ENCODE peak calls at places on chromosome 3, in five cellular contexts. One of them, this sample, is unnamed.

GRCh38 chr3:195906865-195907729 is 1.3 kb downstream of the TNK2 start:
- DNase-seq in SK-N-SH: no peak
- DNase-seq in GM12878: peak; percentile 76
- DNase-seq in HepG2: no peak
- DNase-seq in K562: no peak
- DNase-seq in this sample: no peak

GRCh38 chr3:153357436-153357835 is 195.4 kb downstream of the RAP2B start:
- DNase-seq in SK-N-SH: no peak
- DNase-seq in GM12878: no peak
- DNase-seq in HepG2: no peak
- DNase-seq in K562: no peak
- DNase-seq in this sample: no peak

GRCh38 chr3:141377377-141377776 is 9.1 kb downstream of the ZBTB38 start:
- DNase-seq in SK-N-SH: no peak
- DNase-seq in GM12878: no peak
- DNase-seq in HepG2: no peak
- DNase-seq in K562: no peak
- DNase-seq in this sample: no peak

GRCh38 chr3:124601189-124601588 is 129.1 kb upstream of the UMPS start:
- DNase-seq in SK-N-SH: no peak
- DNase-seq in GM12878: no peak
- DNase-seq in HepG2: no peak
- DNase-seq in K562: no peak
- DNase-seq in this sample: no peak

GRCh38 chr3:49255112-49255511 is 21.9 kb downstream of the C3orf62 start:
- DNase-seq in SK-N-SH: no peak
- DNase-seq in GM12878: no peak
- DNase-seq in HepG2: no peak
- DNase-seq in K562: no peak
- DNase-seq in this sample: no peak

GRCh38 chr3:186969607-186970006 is 39.3 kb downstream of the ST6GAL1 start:
- DNase-seq in SK-N-SH: no peak
- DNase-seq in GM12878: no peak
- DNase-seq in HepG2: no peak
- DNase-seq in K562: no peak
- DNase-seq in this sample: no peak

GRCh38 chr3:29322586-29322985 is 41.7 kb downstream of the RBMS3 start:
- DNase-seq in SK-N-SH: no peak
- DNase-seq in GM12878: no peak
- DNase-seq in HepG2: no peak
- DNase-seq in K562: no peak
- DNase-seq in this sample: no peak

GRCh38 chr3:60262546-60262945 is 988.7 kb downstream of the FHIT start:
- DNase-seq in SK-N-SH: no peak
- DNase-seq in GM12878: no peak
- DNase-seq in HepG2: no peak
- DNase-seq in K562: no peak
- DNase-seq in this sample: no peak

GRCh38 chr3:5198986-5199731 is 11.7 kb downstream of the EDEM1 start:
- DNase-seq in SK-N-SH: no peak
- DNase-seq in GM12878: no peak
- DNase-seq in HepG2: no peak
- DNase-seq in K562: no peak
- DNase-seq in this sample: no peak

GRCh38 chr3:124395584-124396340 is 334.5 kb upstream of the UMPS start:
- DNase-seq in SK-N-SH: peak; percentile 82
- DNase-seq in GM12878: no peak
- DNase-seq in HepG2: no peak
- DNase-seq in K562: no peak
- DNase-seq in this sample: no peak

GRCh38 chr3:189954733-189955665 is 165.7 kb downstream of the P3H2 start:
- DNase-seq in SK-N-SH: no peak
- DNase-seq in GM12878: no peak
- DNase-seq in HepG2: no peak
- DNase-seq in K562: no peak
- DNase-seq in this sample: no peak

GRCh38 chr3:28218917-28219198 is 22.6 kb upstream of the CMC1 start:
- DNase-seq in SK-N-SH: no peak
- DNase-seq in GM12878: no peak
- DNase-seq in HepG2: no peak
- DNase-seq in K562: no peak
- DNase-seq in this sample: no peak

GRCh38 chr3:56468184-56469106 is at the start of gene ERC2:
- DNase-seq in SK-N-SH: peak; percentile 92
- DNase-seq in GM12878: no peak
- DNase-seq in HepG2: peak; percentile 34
- DNase-seq in K562: peak; percentile 15
- DNase-seq in this sample: peak; percentile 75

DNA sequence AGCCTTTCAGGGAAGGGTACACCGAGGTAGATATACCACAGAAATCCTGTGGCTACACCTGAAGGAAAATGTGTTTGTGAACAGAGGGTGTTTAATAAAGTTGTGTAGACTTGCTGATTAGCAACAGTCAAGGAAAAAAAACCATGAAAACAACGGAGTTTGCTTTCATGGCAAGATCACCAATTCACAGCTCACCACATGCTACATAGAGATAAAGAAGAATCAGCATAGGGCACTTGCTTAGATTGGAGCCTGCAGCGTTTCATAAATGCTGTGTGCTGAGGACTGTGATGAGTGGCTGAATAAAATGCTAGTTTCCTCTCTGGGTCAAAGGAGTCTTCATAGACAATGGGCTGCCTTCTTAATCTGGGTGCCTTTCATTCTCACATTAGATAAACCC is 257.6 kb downstream of the SLC9A9 start:
- DNase-seq in SK-N-SH: no peak
- DNase-seq in GM12878: no peak
- DNase-seq in HepG2: no peak
- DNase-seq in K562: peak; percentile 17
- DNase-seq in this sample: no peak
- TF ChIP-seq GABPA in SK-N-SH: no peak
- TF ChIP-seq GABPA in GM12878: no peak
- TF ChIP-seq GABPA in HepG2: no peak
- TF ChIP-seq GABPA in K562: no peak
- TF ChIP-seq GABPA in this sample: no peak

GRCh38 chr3:159632847-159633246 is 355.8 kb upstream of the IL12A start:
- DNase-seq in SK-N-SH: no peak
- DNase-seq in GM12878: no peak
- DNase-seq in HepG2: no peak
- DNase-seq in K562: no peak
- DNase-seq in this sample: no peak

GRCh38 chr3:159632124-159632523 is 356.5 kb upstream of the IL12A start:
- DNase-seq in SK-N-SH: no peak
- DNase-seq in GM12878: no peak
- DNase-seq in HepG2: no peak
- DNase-seq in K562: no peak
- DNase-seq in this sample: no peak

GRCh38 chr3:159631226-159631625 is 357.4 kb upstream of the IL12A start:
- DNase-seq in SK-N-SH: no peak
- DNase-seq in GM12878: no peak
- DNase-seq in HepG2: no peak
- DNase-seq in K562: no peak
- DNase-seq in this sample: no peak

GRCh38 chr3:159635047-159635641 is 353.5 kb upstream of the IL12A start:
- DNase-seq in SK-N-SH: no peak
- DNase-seq in GM12878: no peak
- DNase-seq in HepG2: no peak
- DNase-seq in K562: no peak
- DNase-seq in this sample: no peak

DNA sequence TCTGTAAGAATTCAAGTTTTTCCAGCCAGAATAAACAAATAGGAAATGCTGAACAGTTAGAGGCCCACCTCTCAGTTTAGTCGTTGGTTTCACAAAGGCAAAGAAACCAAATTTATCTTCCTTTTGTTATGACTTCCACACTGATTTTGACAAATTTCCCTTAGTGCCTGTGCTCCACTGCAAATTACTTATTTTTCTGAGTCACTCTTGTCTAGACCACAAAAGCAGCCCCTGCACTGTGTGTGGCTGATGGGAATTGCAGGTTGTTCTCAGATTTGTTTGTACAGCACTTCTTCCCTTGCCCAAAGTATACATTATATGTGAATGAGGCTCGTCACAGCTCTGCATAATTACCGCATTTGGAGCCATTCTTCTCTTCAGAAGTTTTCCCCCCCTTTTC is 354.2 kb upstream of the IL12A start:
- DNase-seq in SK-N-SH: no peak
- DNase-seq in GM12878: no peak
- DNase-seq in HepG2: no peak
- DNase-seq in K562: no peak
- DNase-seq in this sample: no peak
- TF ChIP-seq MAX in SK-N-SH: no peak
- TF ChIP-seq MAX in GM12878: no peak
- TF ChIP-seq MAX in HepG2: no peak
- TF ChIP-seq MAX in K562: no peak
- TF ChIP-seq MAX in this sample: no peak

GRCh38 chr3:184778426-184779332 is 33.3 kb upstream of the VPS8 start:
- DNase-seq in SK-N-SH: no peak
- DNase-seq in GM12878: no peak
- DNase-seq in HepG2: no peak
- DNase-seq in K562: no peak
- DNase-seq in this sample: no peak
- TF ChIP-seq GABPA in SK-N-SH: no peak
- TF ChIP-seq GABPA in GM12878: no peak
- TF ChIP-seq GABPA in HepG2: no peak
- TF ChIP-seq GABPA in K562: no peak
- TF ChIP-seq GABPA in this sample: no peak

DNA sequence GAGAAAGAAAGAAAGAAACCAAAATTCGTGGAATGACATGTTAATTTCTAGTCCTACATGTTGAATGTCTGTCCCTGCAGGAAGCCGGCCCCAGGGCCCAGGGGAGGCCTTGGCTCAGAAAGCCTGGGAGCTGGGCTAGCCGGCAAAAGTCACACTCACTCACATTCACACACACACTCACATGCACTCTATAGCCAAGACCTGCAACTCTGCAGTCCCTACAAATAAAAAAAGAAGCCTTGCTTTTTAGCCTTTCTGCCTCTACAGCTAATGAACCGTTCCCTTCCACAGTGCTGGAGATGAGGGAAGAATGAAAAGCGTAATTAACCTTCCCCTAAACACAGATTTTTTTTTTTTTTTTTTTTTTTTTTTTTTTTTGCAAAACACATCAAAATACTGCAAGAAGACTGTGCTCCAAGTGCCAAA is 4.4 kb downstream of the MECOM start:
- DNase-seq in SK-N-SH: peak; percentile 31
- DNase-seq in GM12878: no peak
- DNase-seq in HepG2: no peak
- DNase-seq in K562: no peak
- DNase-seq in this sample: no peak
- TF ChIP-seq MAX in SK-N-SH: no peak
- TF ChIP-seq MAX in GM12878: no peak
- TF ChIP-seq MAX in HepG2: no peak
- TF ChIP-seq MAX in K562: no peak
- TF ChIP-seq MAX in this sample: no peak

This sample was measured in H1.